ENCODE peak calls at places on chromosomes 5 and 9, in seven cellular contexts. M is EL; O is AG04449; V is naive thymus-derived CD4-positive, alpha-beta T cell; Y is GM23248; W is transverse colon; S is hypothalamus. A is an unnamed sample.

GRCh38 chr5:37323607-37324006 is 47.3 kb downstream of the NUP155 start:
- DNase-seq in Y (no peak), W (no peak), S (no peak), M (no peak), O (no peak), V (no peak), A (no peak)

GRCh38 chr5:74122979-74123575 is 497.1 kb downstream of the ARHGEF28 start:
- DNase-seq in V (no peak), S (no peak), W (no peak), O (no peak), M (no peak), Y (no peak), A (no peak)

GRCh38 chr5:75611324-75612210 is at the start of gene ANKDD1B:
- DNase-seq in M (peak), W (peak), O (no peak), V (no peak), Y (peak), S (peak), A (no peak)

GRCh38 chr5:143775258-143775657 is 36.7 kb upstream of the HMHB1 start:
- DNase-seq in Y (peak), S (no peak), O (no peak), M (peak), V (no peak), W (no peak), A (no peak)

GRCh38 chr9:132372177-132373095 is 17.6 kb upstream of the SETX start:
- DNase-seq in S (peak), O (no peak), M (peak), Y (peak), W (peak), V (no peak), A (no peak)

GRCh38 chr5:16493261-16493660 is 27.7 kb upstream of the ZNF622 start:
- DNase-seq in S (no peak), W (no peak), Y (peak), O (no peak), V (no peak), M (no peak), A (no peak)

GRCh38 chr5:155954739-155955445 is 372.1 kb upstream of the SGCD start:
- DNase-seq in Y (peak), O (peak), S (no peak), V (no peak), W (no peak), M (no peak), A (no peak)

GRCh38 chr5:137858223-137858916 is 9.3 kb upstream of the MYOT start:
- DNase-seq in Y (peak), V (no peak), S (no peak), W (no peak), O (no peak), M (peak), A (no peak)

GRCh38 chr5:65588694-65589093 is 25.6 kb downstream of the PPWD1 start:
- DNase-seq in O (no peak), W (no peak), V (no peak), S (no peak), Y (peak), M (no peak), A (no peak)

GRCh38 chr9:35075358-35075757 is 2.9 kb upstream of the VCP start:
- DNase-seq in W (no peak), V (no peak), Y (no peak), O (no peak), S (no peak), M (no peak), A (no peak)

GRCh38 chr5:142725231-142726187 is 39.6 kb upstream of the FGF1 start:
- DNase-seq in V (no peak), Y (peak), S (no peak), M (peak), W (no peak), O (no peak), A (peak)

GRCh38 chr5:168209561-168209960 is 81.9 kb upstream of the WWC1 start:
- DNase-seq in O (peak), W (no peak), V (no peak), Y (peak), M (no peak), S (no peak), A (no peak)

GRCh38 chr5:55187370-55187769 is 14.4 kb upstream of the CDC20B start:
- DNase-seq in V (no peak), Y (peak), M (no peak), S (no peak), W (no peak), O (no peak), A (no peak)

GRCh38 chr5:10311595-10312425 is 4.1 kb upstream of the CMBL start:
- DNase-seq in M (no peak), S (no peak), W (no peak), O (no peak), Y (no peak), V (no peak), A (no peak)

GRCh38 chr9:20508242-20508641 is 114.1 kb downstream of the MLLT3 start:
- DNase-seq in V (no peak), S (no peak), W (no peak), M (peak), Y (no peak), O (no peak), A (no peak)

GRCh38 chr5:154236459-154237375 is 46.2 kb downstream of the GALNT10 start:
- DNase-seq in O (no peak), M (no peak), S (no peak), W (no peak), Y (no peak), V (no peak), A (no peak)

GRCh38 chr9:130476151-130476730 is 31.5 kb downstream of the ASS1 start:
- DNase-seq in M (no peak), O (no peak), W (no peak), S (no peak), Y (no peak), V (no peak), A (no peak)

GRCh38 chr5:38925154-38925925 is 79.5 kb downstream of the OSMR start:
- DNase-seq in O (peak), Y (peak), S (no peak), M (peak), W (no peak), V (no peak), A (peak)

GRCh38 chr9:130860458-130861316 is 25.6 kb downstream of the ABL1 start:
- DNase-seq in O (peak), W (peak), M (peak), V (no peak), Y (peak), S (peak), A (peak)

GRCh38 chr9:127369428-127369827 is 27.5 kb upstream of the SLC2A8 start:
- DNase-seq in W (no peak), O (no peak), M (no peak), S (no peak), Y (no peak), V (no peak), A (no peak)

GRCh38 chr5:129917224-129917623 is 13.0 kb downstream of the CHSY3 start:
- DNase-seq in M (no peak), O (no peak), W (no peak), S (no peak), Y (peak), V (no peak), A (no peak)

GRCh38 chr5:55173696-55174101 is 722 bp upstream of the CDC20B start:
- DNase-seq in O (no peak), Y (no peak), S (no peak), V (peak), M (no peak), W (no peak), A (no peak)

GRCh38 chr5:1568201-1568979 is 44.6 kb upstream of the LPCAT1 start:
- DNase-seq in M (peak), Y (peak), W (no peak), O (peak), S (no peak), V (no peak), A (no peak)

GRCh38 chr5:39100301-39100850 is 26.2 kb upstream of the RICTOR start:
- DNase-seq in M (no peak), O (no peak), W (no peak), V (no peak), Y (no peak), S (no peak), A (no peak)

GRCh38 chr9:134099123-134099761 is 31.4 kb upstream of the BRD3 start:
- DNase-seq in W (peak), S (no peak), M (peak), O (no peak), Y (peak), V (peak), A (peak)

GRCh38 chr9:137881591-137882505 is 4.3 kb downstream of the CACNA1B start:
- DNase-seq in M (no peak), O (no peak), S (no peak), V (no peak), Y (no peak), W (no peak), A (no peak)

GRCh38 chr9:128399851-128400250 is 20.8 kb upstream of the CERCAM start:
- DNase-seq in M (no peak), V (no peak), Y (no peak), S (no peak), O (no peak), W (no peak), A (no peak)

GRCh38 chr9:12889402-12890106 is 114.7 kb downstream of the LURAP1L start:
- DNase-seq in Y (no peak), V (no peak), W (no peak), M (no peak), O (no peak), S (no peak), A (no peak)

GRCh38 chr5:91024727-91025126 is 358.4 kb downstream of the ARRDC3 start:
- DNase-seq in S (no peak), V (no peak), O (no peak), Y (no peak), W (no peak), M (no peak), A (no peak)

GRCh38 chr5:19795218-19795617 is 192.8 kb downstream of the CDH18 start:
- DNase-seq in S (no peak), Y (peak), V (no peak), M (peak), O (no peak), W (no peak), A (peak)

GRCh38 chr5:115898656-115899055 is 56.9 kb downstream of the AP3S1 start:
- DNase-seq in S (no peak), V (no peak), O (no peak), M (peak), Y (no peak), W (no peak), A (peak)

GRCh38 chr9:9521033-9521779 is 1091.6 kb downstream of the PTPRD start:
- DNase-seq in V (no peak), S (no peak), Y (no peak), W (no peak), M (no peak), O (no peak), A (no peak)

GRCh38 chr9:89919171-89919681 is 314.4 kb downstream of the GADD45G start:
- DNase-seq in Y (no peak), V (peak), M (no peak), S (peak), W (peak), O (no peak), A (no peak)

A was measured in HS-27A.